ENCODE peak calls at places on chromosomes 13 and 19, in four cellular contexts. A is memory B cell, T is M059J, H is IMR-90. O is an unnamed sample.

GRCh38 chr13:61908906-61909305 is 493.3 kb upstream of the PCDH20 start:
- DNase-seq in A (no peak), T (no peak), H (no peak), O (no peak)

GRCh38 chr13:26678796-26679195 is 81.8 kb downstream of the GPR12 start:
- DNase-seq in A (no peak), T (no peak), H (no peak), O (no peak)

GRCh38 chr13:49585220-49586157 is at the start of gene RCBTB1:
- DNase-seq in A (peak), T (peak), H (peak), O (peak)

GRCh38 chr13:77492982-77493381 is 42.5 kb upstream of the SCEL start:
- DNase-seq in A (no peak), T (no peak), H (no peak), O (peak)

GRCh38 chr13:96091164-96091931 is 1.4 kb downstream of the HS6ST3 start:
- DNase-seq in A (no peak), T (peak), H (no peak), O (peak)

GRCh38 chr13:45316996-45317395 is 24.0 kb downstream of the TPT1 start:
- DNase-seq in A (no peak), T (no peak), H (no peak), O (no peak)

GRCh38 chr19:5541456-5541855 is 26.3 kb downstream of the TINCR start:
- DNase-seq in A (no peak), T (no peak), H (no peak), O (no peak)

GRCh38 chr13:30179547-30180256 is 127.6 kb downstream of the KATNAL1 start:
- DNase-seq in A (no peak), T (no peak), H (no peak), O (no peak)

GRCh38 chr13:95494082-95494681 is 58.3 kb upstream of the CLDN10 start:
- DNase-seq in A (no peak), T (peak), H (peak), O (no peak)

GRCh38 chr13:76954568-76954967 is 6.3 kb downstream of the ACOD1 start:
- DNase-seq in A (no peak), T (no peak), H (no peak), O (no peak)

GRCh38 chr13:41017153-41017552 is 2.0 kb downstream of the ELF1 start:
- DNase-seq in A (no peak), T (no peak), H (no peak), O (no peak)

GRCh38 chr13:98020271-98020670 is 66.8 kb downstream of the IPO5 start:
- DNase-seq in A (no peak), T (no peak), H (peak), O (no peak)